ENCODE peak calls at places on chromosomes 4 and X, in six cellular contexts. L is tibial artery; T is spleen; Y is type B pancreatic cell; K is activated CD8-positive, alpha-beta T cell treated with anti-CD3 and anti-CD28 coated beads for 36 hours; D is right lobe of liver. J is an unnamed sample.

GRCh38 chr4:172850838-172851237 is 317.8 kb upstream of the GALNT7 start:
- DNase-seq in L (no peak), T (no peak), Y (no peak), K (no peak), D (no peak), J (no peak)

GRCh38 chrX:124018031-124018430 is 56.5 kb downstream of the STAG2 start:
- DNase-seq in L (no peak), T (no peak), Y (no peak), K (no peak), D (no peak), J (peak; percentile 15)

GRCh38 chr4:68375667-68376559 is 26.0 kb upstream of the YTHDC1 start:
- DNase-seq in L (no peak), T (peak; percentile 81), Y (no peak), K (peak; percentile 65), D (peak; percentile 36), J (peak; percentile 63)

GRCh38 chr4:186627226-186627865 is 72.0 kb upstream of the MTNR1A start:
- DNase-seq in L (no peak), T (no peak), Y (no peak), K (no peak), D (no peak), J (no peak)

GRCh38 chr4:87559090-87559837 is 30.1 kb upstream of the SPARCL1 start:
- DNase-seq in L (no peak), T (no peak), Y (no peak), K (peak; percentile 82), D (no peak), J (no peak)

GRCh38 chrX:40543661-40544328 is 37.0 kb upstream of the ATP6AP2 start:
- DNase-seq in L (no peak), T (no peak), Y (no peak), K (no peak), D (no peak), J (peak; percentile 37)

GRCh38 chrX:39336709-39337294 is 535.5 kb downstream of the MID1IP1 start:
- DNase-seq in L (no peak), T (no peak), Y (no peak), K (peak; percentile 67), D (no peak), J (peak; percentile 9)

GRCh38 chrX:23497919-23498318 is 163.3 kb downstream of the PTCHD1 start:
- DNase-seq in L (no peak), T (no peak), Y (no peak), K (no peak), D (no peak), J (no peak)

GRCh38 chr4:21514022-21514421 is 434.6 kb downstream of the KCNIP4 start:
- DNase-seq in L (no peak), T (no peak), Y (no peak), K (no peak), D (no peak), J (no peak)

GRCh38 chr4:95556460-95556859 is 7.7 kb upstream of the UNC5C start:
- DNase-seq in L (no peak), T (no peak), Y (no peak), K (no peak), D (no peak), J (no peak)

GRCh38 chr4:121898150-121898549 is 27.9 kb upstream of the BBS7 start:
- DNase-seq in L (no peak), T (peak; percentile 78), Y (no peak), K (peak; percentile 34), D (no peak), J (no peak)

GRCh38 chr4:127799711-127800110 is 17.6 kb downstream of the HSPA4L start:
- DNase-seq in L (no peak), T (no peak), Y (no peak), K (no peak), D (no peak), J (no peak)

GRCh38 chrX:38342853-38343778 is 9.3 kb upstream of the OTC start:
- DNase-seq in L (no peak), T (no peak), Y (no peak), K (no peak), D (no peak), J (no peak)

GRCh38 chrX:135345328-135345645 is 36.0 kb downstream of the ETDC start:
- DNase-seq in L (peak; percentile 76), T (no peak), Y (no peak), K (no peak), D (peak; percentile 49), J (no peak)

GRCh38 chr4:66108898-66109297 is 438.6 kb upstream of the EPHA5 start:
- DNase-seq in L (no peak), T (no peak), Y (no peak), K (no peak), D (no peak), J (no peak)

GRCh38 chr4:102169345-102169744 is 175.9 kb downstream of the SLC39A8 start:
- DNase-seq in L (no peak), T (no peak), Y (no peak), K (no peak), D (no peak), J (no peak)

GRCh38 chrX:63746278-63746677 is 38.7 kb downstream of the ARHGEF9 start:
- DNase-seq in L (no peak), T (no peak), Y (no peak), K (peak; percentile 59), D (no peak), J (peak; percentile 11)

GRCh38 chr4:176475091-176475490 is 155.3 kb downstream of the SPCS3 start:
- DNase-seq in L (no peak), T (no peak), Y (no peak), K (no peak), D (no peak), J (no peak)

GRCh38 chrX:50475208-50475607 is 4.6 kb upstream of the DGKK start:
- DNase-seq in L (no peak), T (no peak), Y (no peak), K (no peak), D (no peak), J (no peak)

GRCh38 chrX:68196939-68197791 is 236.1 kb downstream of the OPHN1 start:
- DNase-seq in L (no peak), T (no peak), Y (no peak), K (peak; percentile 26), D (no peak), J (peak; percentile 32)

GRCh38 chr4:8157496-8157895 is 1.1 kb downstream of the ABLIM2 start:
- DNase-seq in L (peak; percentile 89), T (no peak), Y (no peak), K (no peak), D (no peak), J (no peak)

GRCh38 chr4:11596989-11597388 is 168.3 kb upstream of the HS3ST1 start:
- DNase-seq in L (no peak), T (no peak), Y (no peak), K (no peak), D (no peak), J (no peak)

DNA sequence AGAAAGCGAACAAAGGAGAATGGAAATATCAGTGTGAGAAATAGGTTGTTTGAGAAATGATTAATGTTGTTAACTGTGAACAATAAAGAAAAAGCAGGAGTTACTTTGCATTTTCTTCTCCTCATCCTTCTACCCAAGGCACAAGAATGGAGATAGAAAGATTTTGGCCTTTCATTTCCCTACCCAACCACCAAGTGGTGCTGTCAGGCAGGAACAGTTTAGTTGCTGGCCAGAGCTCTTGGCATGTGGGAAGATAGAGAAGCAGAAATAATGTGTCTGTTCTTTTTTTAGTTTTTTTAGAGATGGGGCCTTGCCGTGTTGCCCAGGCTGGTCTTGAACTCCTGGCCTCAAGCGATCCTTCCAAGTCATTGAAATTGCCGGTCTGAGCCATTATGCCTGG is 12.8 kb downstream of the HOPX start:
- DNase-seq in L (no peak), T (no peak), Y (no peak), K (no peak), D (no peak), J (peak; percentile 41)
- TF ChIP-seq CTCF in L (peak; percentile 8), T (no peak), Y (peak; percentile 57), K (peak; percentile 37), D (no peak), J (no peak)

GRCh38 chrX:104665691-104666090 is 99.7 kb downstream of the IL1RAPL2 start:
- DNase-seq in L (no peak), T (no peak), Y (no peak), K (no peak), D (no peak), J (no peak)

GRCh38 chrX:104670051-104670450 is 104.1 kb downstream of the IL1RAPL2 start:
- DNase-seq in L (no peak), T (no peak), Y (no peak), K (no peak), D (no peak), J (no peak)

GRCh38 chrX:104662694-104663093 is 96.7 kb downstream of the IL1RAPL2 start:
- DNase-seq in L (no peak), T (no peak), Y (no peak), K (no peak), D (no peak), J (no peak)

GRCh38 chrX:104669063-104669462 is 103.1 kb downstream of the IL1RAPL2 start:
- DNase-seq in L (no peak), T (no peak), Y (no peak), K (no peak), D (no peak), J (no peak)

GRCh38 chrX:104668550-104668949 is 102.6 kb downstream of the IL1RAPL2 start:
- DNase-seq in L (no peak), T (no peak), Y (no peak), K (no peak), D (no peak), J (no peak)
- TF ChIP-seq CTCF in L (peak; percentile 27), T (no peak), Y (peak; percentile 57), K (no peak), D (peak; percentile 24), J (no peak)

GRCh38 chr4:138832563-138832962 is 183.0 kb upstream of the NOCT start:
- DNase-seq in L (no peak), T (no peak), Y (no peak), K (peak; percentile 4), D (no peak), J (no peak)

GRCh38 chr4:138838251-138838650 is 177.3 kb upstream of the NOCT start:
- DNase-seq in L (no peak), T (no peak), Y (no peak), K (no peak), D (no peak), J (no peak)

GRCh38 chr4:138834029-138834428 is 181.6 kb upstream of the NOCT start:
- DNase-seq in L (no peak), T (no peak), Y (no peak), K (no peak), D (no peak), J (no peak)

GRCh38 chr4:138839574-138839973 is 176.0 kb upstream of the NOCT start:
- DNase-seq in L (no peak), T (no peak), Y (no peak), K (no peak), D (no peak), J (no peak)

DNA sequence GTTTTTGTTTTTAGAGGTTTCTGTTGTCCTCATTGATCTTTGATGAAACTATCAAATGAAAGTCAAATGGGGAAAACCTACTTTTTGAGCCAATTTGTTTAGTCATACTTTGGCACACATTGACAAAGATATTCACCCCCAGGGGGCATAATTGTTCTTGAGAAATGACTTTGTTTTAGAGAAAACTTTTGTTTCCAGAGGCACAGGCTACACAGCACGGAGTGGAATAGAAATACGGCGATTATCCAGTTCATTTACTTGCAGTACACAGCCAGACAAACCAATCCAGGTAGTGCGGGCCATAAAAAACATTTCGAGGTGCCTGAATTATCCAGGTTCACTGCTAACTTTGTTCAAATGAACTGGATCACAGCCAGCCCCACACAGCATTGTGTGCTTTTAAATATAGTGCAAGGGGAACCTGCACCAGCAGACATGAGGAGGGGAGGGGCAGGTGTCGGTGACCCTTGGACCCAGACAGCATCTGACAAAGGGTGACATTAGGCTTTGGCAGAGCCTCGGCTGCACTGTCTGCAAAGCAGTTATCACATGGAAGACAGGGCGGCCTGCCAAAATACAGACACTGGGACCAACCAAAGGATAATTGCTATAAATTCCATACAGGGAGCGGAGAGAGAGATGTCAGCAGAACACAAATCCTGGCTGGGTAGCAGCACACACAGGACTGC is 179.6 kb upstream of the NOCT start:
- DNase-seq in L (no peak), T (no peak), Y (no peak), K (no peak), D (peak; percentile 74), J (no peak)
- TF ChIP-seq CTCF in L (no peak), T (no peak), Y (no peak), K (no peak), D (no peak), J (no peak)

GRCh38 chr4:76659103-76659490 is 224.1 kb downstream of the SHROOM3 start:
- DNase-seq in L (no peak), T (no peak), Y (no peak), K (no peak), D (no peak), J (no peak)
- TF ChIP-seq CTCF in L (no peak), T (no peak), Y (no peak), K (no peak), D (no peak), J (no peak)

J was measured in GM13976.